ENCODE peak calls at places on chromosomes 6 and 20, in six cellular contexts. One of them, this sample, is unnamed.
A peak's percentile ranks its signal among the peaks of the same experiment; 100 is the strongest.

GRCh38 chr20:60116128-60116909 is 158.1 kb downstream of the CDH26 start:
- DNase-seq in Panc1: no peak
- DNase-seq in CD4-positive, alpha-beta memory T cell: no peak
- DNase-seq in CD8-positive, alpha-beta memory T cell: no peak
- DNase-seq in neuronal stem cell: no peak
- DNase-seq in aorta: no peak
- DNase-seq in this sample: no peak

GRCh38 chr20:1171461-1172093 is 13.2 kb downstream of the TMEM74B start:
- DNase-seq in Panc1: no peak
- DNase-seq in CD4-positive, alpha-beta memory T cell: no peak
- DNase-seq in CD8-positive, alpha-beta memory T cell: no peak
- DNase-seq in neuronal stem cell: peak; percentile 64
- DNase-seq in aorta: no peak
- DNase-seq in this sample: no peak

GRCh38 chr20:54219751-54220426 is 12.0 kb downstream of the PFDN4 start:
- DNase-seq in Panc1: no peak
- DNase-seq in CD4-positive, alpha-beta memory T cell: no peak
- DNase-seq in CD8-positive, alpha-beta memory T cell: no peak
- DNase-seq in neuronal stem cell: no peak
- DNase-seq in aorta: no peak
- DNase-seq in this sample: no peak

GRCh38 chr6:14134211-14134910 is 16.8 kb downstream of the CD83 start:
- DNase-seq in Panc1: no peak
- DNase-seq in CD4-positive, alpha-beta memory T cell: no peak
- DNase-seq in CD8-positive, alpha-beta memory T cell: no peak
- DNase-seq in neuronal stem cell: no peak
- DNase-seq in aorta: no peak
- DNase-seq in this sample: no peak

GRCh38 chr20:62073323-62073722 is 7.6 kb upstream of the TAF4 start:
- DNase-seq in Panc1: no peak
- DNase-seq in CD4-positive, alpha-beta memory T cell: no peak
- DNase-seq in CD8-positive, alpha-beta memory T cell: no peak
- DNase-seq in neuronal stem cell: no peak
- DNase-seq in aorta: no peak
- DNase-seq in this sample: no peak

GRCh38 chr20:49510562-49511117 is 28.2 kb upstream of the KCNB1 start:
- DNase-seq in Panc1: no peak
- DNase-seq in CD4-positive, alpha-beta memory T cell: no peak
- DNase-seq in CD8-positive, alpha-beta memory T cell: no peak
- DNase-seq in neuronal stem cell: no peak
- DNase-seq in aorta: peak; percentile 90
- DNase-seq in this sample: no peak

GRCh38 chr6:106103728-106104109 is 17.6 kb downstream of the PRDM1 start:
- DNase-seq in Panc1: no peak
- DNase-seq in CD4-positive, alpha-beta memory T cell: peak; percentile 50
- DNase-seq in CD8-positive, alpha-beta memory T cell: peak; percentile 58
- DNase-seq in neuronal stem cell: no peak
- DNase-seq in aorta: no peak
- DNase-seq in this sample: no peak

GRCh38 chr6:29016559-29017427 is 11.7 kb upstream of the ZNF311 start:
- DNase-seq in Panc1: peak; percentile 76
- DNase-seq in CD4-positive, alpha-beta memory T cell: peak; percentile 81
- DNase-seq in CD8-positive, alpha-beta memory T cell: peak; percentile 72
- DNase-seq in neuronal stem cell: peak; percentile 89
- DNase-seq in aorta: peak; percentile 89
- DNase-seq in this sample: peak; percentile 81

GRCh38 chr6:36671687-36672375 is 6.7 kb upstream of the CDKN1A start:
- DNase-seq in Panc1: no peak
- DNase-seq in CD4-positive, alpha-beta memory T cell: no peak
- DNase-seq in CD8-positive, alpha-beta memory T cell: no peak
- DNase-seq in neuronal stem cell: no peak
- DNase-seq in aorta: no peak
- DNase-seq in this sample: no peak

GRCh38 chr20:14792915-14793314 is 455.5 kb upstream of the FLRT3 start:
- DNase-seq in Panc1: no peak
- DNase-seq in CD4-positive, alpha-beta memory T cell: no peak
- DNase-seq in CD8-positive, alpha-beta memory T cell: no peak
- DNase-seq in neuronal stem cell: no peak
- DNase-seq in aorta: no peak
- DNase-seq in this sample: no peak

GRCh38 chr6:161696828-161697227 is 423.0 kb upstream of the AGPAT4 start:
- DNase-seq in Panc1: no peak
- DNase-seq in CD4-positive, alpha-beta memory T cell: no peak
- DNase-seq in CD8-positive, alpha-beta memory T cell: no peak
- DNase-seq in neuronal stem cell: no peak
- DNase-seq in aorta: no peak
- DNase-seq in this sample: no peak

GRCh38 chr6:43669922-43670622 is 17.5 kb downstream of the MRPS18A start:
- DNase-seq in Panc1: no peak
- DNase-seq in CD4-positive, alpha-beta memory T cell: no peak
- DNase-seq in CD8-positive, alpha-beta memory T cell: no peak
- DNase-seq in neuronal stem cell: peak; percentile 43
- DNase-seq in aorta: peak; percentile 23
- DNase-seq in this sample: no peak

GRCh38 chr6:165059032-165059431 is 250.4 kb downstream of the C6orf118 start:
- DNase-seq in Panc1: no peak
- DNase-seq in CD4-positive, alpha-beta memory T cell: no peak
- DNase-seq in CD8-positive, alpha-beta memory T cell: no peak
- DNase-seq in neuronal stem cell: no peak
- DNase-seq in aorta: no peak
- DNase-seq in this sample: no peak

GRCh38 chr6:138588805-138589434 is 89.6 kb upstream of the NHSL1 start:
- DNase-seq in Panc1: peak; percentile 74
- DNase-seq in CD4-positive, alpha-beta memory T cell: peak; percentile 60
- DNase-seq in CD8-positive, alpha-beta memory T cell: peak; percentile 43
- DNase-seq in neuronal stem cell: peak; percentile 71
- DNase-seq in aorta: no peak
- DNase-seq in this sample: no peak

GRCh38 chr6:79170915-79171314 is 63.6 kb downstream of the HMGN3 start:
- DNase-seq in Panc1: no peak
- DNase-seq in CD4-positive, alpha-beta memory T cell: no peak
- DNase-seq in CD8-positive, alpha-beta memory T cell: no peak
- DNase-seq in neuronal stem cell: no peak
- DNase-seq in aorta: no peak
- DNase-seq in this sample: no peak

GRCh38 chr6:134041093-134041492 is 11.3 kb downstream of the SLC2A12 start:
- DNase-seq in Panc1: no peak
- DNase-seq in CD4-positive, alpha-beta memory T cell: no peak
- DNase-seq in CD8-positive, alpha-beta memory T cell: no peak
- DNase-seq in neuronal stem cell: no peak
- DNase-seq in aorta: no peak
- DNase-seq in this sample: no peak

GRCh38 chr6:160454303-160454702 is 106.1 kb downstream of the SLC22A3 start:
- DNase-seq in Panc1: no peak
- DNase-seq in CD4-positive, alpha-beta memory T cell: no peak
- DNase-seq in CD8-positive, alpha-beta memory T cell: no peak
- DNase-seq in neuronal stem cell: no peak
- DNase-seq in aorta: no peak
- DNase-seq in this sample: no peak

GRCh38 chr6:125273965-125274364 is 27.8 kb downstream of the HDDC2 start:
- DNase-seq in Panc1: no peak
- DNase-seq in CD4-positive, alpha-beta memory T cell: no peak
- DNase-seq in CD8-positive, alpha-beta memory T cell: no peak
- DNase-seq in neuronal stem cell: no peak
- DNase-seq in aorta: no peak
- DNase-seq in this sample: no peak

GRCh38 chr6:71171478-71172070 is 117.0 kb upstream of the OGFRL1 start:
- DNase-seq in Panc1: no peak
- DNase-seq in CD4-positive, alpha-beta memory T cell: no peak
- DNase-seq in CD8-positive, alpha-beta memory T cell: no peak
- DNase-seq in neuronal stem cell: no peak
- DNase-seq in aorta: no peak
- DNase-seq in this sample: no peak

GRCh38 chr6:170111816-170112582 is 178.9 kb downstream of the DLL1 start:
- DNase-seq in Panc1: no peak
- DNase-seq in CD4-positive, alpha-beta memory T cell: no peak
- DNase-seq in CD8-positive, alpha-beta memory T cell: no peak
- DNase-seq in neuronal stem cell: no peak
- DNase-seq in aorta: peak; percentile 48
- DNase-seq in this sample: peak; percentile 20

GRCh38 chr6:167682125-167682524 is 144.6 kb upstream of the AFDN start:
- DNase-seq in Panc1: no peak
- DNase-seq in CD4-positive, alpha-beta memory T cell: no peak
- DNase-seq in CD8-positive, alpha-beta memory T cell: no peak
- DNase-seq in neuronal stem cell: no peak
- DNase-seq in aorta: peak; percentile 50
- DNase-seq in this sample: no peak

GRCh38 chr6:71190809-71191208 is 97.8 kb upstream of the OGFRL1 start:
- DNase-seq in Panc1: no peak
- DNase-seq in CD4-positive, alpha-beta memory T cell: peak; percentile 18
- DNase-seq in CD8-positive, alpha-beta memory T cell: peak; percentile 4
- DNase-seq in neuronal stem cell: no peak
- DNase-seq in aorta: no peak
- DNase-seq in this sample: no peak

GRCh38 chr6:10112871-10113584 is 301.8 kb downstream of the TFAP2A start:
- DNase-seq in Panc1: no peak
- DNase-seq in CD4-positive, alpha-beta memory T cell: no peak
- DNase-seq in CD8-positive, alpha-beta memory T cell: no peak
- DNase-seq in neuronal stem cell: peak; percentile 8
- DNase-seq in aorta: no peak
- DNase-seq in this sample: no peak

GRCh38 chr6:130018830-130019795 is 732 bp downstream of the L3MBTL3 start:
- DNase-seq in Panc1: no peak
- DNase-seq in CD4-positive, alpha-beta memory T cell: peak; percentile 47
- DNase-seq in CD8-positive, alpha-beta memory T cell: peak; percentile 55
- DNase-seq in neuronal stem cell: peak; percentile 33
- DNase-seq in aorta: peak; percentile 78
- DNase-seq in this sample: peak; percentile 55

GRCh38 chr6:140572129-140572528 is 1197.7 kb upstream of the CITED2 start:
- DNase-seq in Panc1: peak; percentile 38
- DNase-seq in CD4-positive, alpha-beta memory T cell: no peak
- DNase-seq in CD8-positive, alpha-beta memory T cell: no peak
- DNase-seq in neuronal stem cell: no peak
- DNase-seq in aorta: no peak
- DNase-seq in this sample: no peak

GRCh38 chr6:86152546-86152945 is 509.9 kb upstream of the SYNCRIP start:
- DNase-seq in Panc1: no peak
- DNase-seq in CD4-positive, alpha-beta memory T cell: no peak
- DNase-seq in CD8-positive, alpha-beta memory T cell: no peak
- DNase-seq in neuronal stem cell: no peak
- DNase-seq in aorta: no peak
- DNase-seq in this sample: no peak

GRCh38 chr6:118650500-118651281 is 700 bp downstream of the CEP85L start:
- DNase-seq in Panc1: no peak
- DNase-seq in CD4-positive, alpha-beta memory T cell: peak; percentile 55
- DNase-seq in CD8-positive, alpha-beta memory T cell: peak; percentile 50
- DNase-seq in neuronal stem cell: peak; percentile 48
- DNase-seq in aorta: peak; percentile 83
- DNase-seq in this sample: peak; percentile 57

GRCh38 chr6:89239338-89239737 is 22.2 kb upstream of the GABRR1 start:
- DNase-seq in Panc1: no peak
- DNase-seq in CD4-positive, alpha-beta memory T cell: peak; percentile 30
- DNase-seq in CD8-positive, alpha-beta memory T cell: peak; percentile 44
- DNase-seq in neuronal stem cell: no peak
- DNase-seq in aorta: no peak
- DNase-seq in this sample: no peak

GRCh38 chr6:56914791-56915658 is 39.9 kb upstream of the BEND6 start:
- DNase-seq in Panc1: no peak
- DNase-seq in CD4-positive, alpha-beta memory T cell: no peak
- DNase-seq in CD8-positive, alpha-beta memory T cell: no peak
- DNase-seq in neuronal stem cell: no peak
- DNase-seq in aorta: no peak
- DNase-seq in this sample: no peak

GRCh38 chr20:1876975-1877603 is 18.1 kb upstream of the SIRPA start:
- DNase-seq in Panc1: no peak
- DNase-seq in CD4-positive, alpha-beta memory T cell: no peak
- DNase-seq in CD8-positive, alpha-beta memory T cell: no peak
- DNase-seq in neuronal stem cell: peak; percentile 44
- DNase-seq in aorta: no peak
- DNase-seq in this sample: no peak

GRCh38 chr6:146883640-146884531 is 285.1 kb downstream of the ADGB start:
- DNase-seq in Panc1: no peak
- DNase-seq in CD4-positive, alpha-beta memory T cell: no peak
- DNase-seq in CD8-positive, alpha-beta memory T cell: no peak
- DNase-seq in neuronal stem cell: no peak
- DNase-seq in aorta: no peak
- DNase-seq in this sample: no peak

GRCh38 chr20:47267621-47268020 is 88.9 kb downstream of the ZMYND8 start:
- DNase-seq in Panc1: no peak
- DNase-seq in CD4-positive, alpha-beta memory T cell: no peak
- DNase-seq in CD8-positive, alpha-beta memory T cell: no peak
- DNase-seq in neuronal stem cell: no peak
- DNase-seq in aorta: no peak
- DNase-seq in this sample: no peak
- H3K4me1 ChIP-seq in Panc1: peaks cover 10% of the 10 kb centered on the region
- H3K4me1 ChIP-seq in CD4-positive, alpha-beta memory T cell: no peaks in the 10 kb centered on the region
- H3K4me1 ChIP-seq in CD8-positive, alpha-beta memory T cell: no peaks in the 10 kb centered on the region
- H3K4me1 ChIP-seq in neuronal stem cell: no peaks in the 10 kb centered on the region
- H3K4me1 ChIP-seq in aorta: peaks cover 2% of the 10 kb centered on the region
- H3K4me1 ChIP-seq in this sample: peaks cover 10% of the 10 kb centered on the region

GRCh38 chr6:32181890-32182529 is 2.0 kb downstream of the AGER start:
- DNase-seq in Panc1: no peak
- DNase-seq in CD4-positive, alpha-beta memory T cell: no peak
- DNase-seq in CD8-positive, alpha-beta memory T cell: no peak
- DNase-seq in neuronal stem cell: no peak
- DNase-seq in aorta: peak; percentile 53
- DNase-seq in this sample: no peak
- H3K36me3 ChIP-seq in Panc1: no peaks in the 10 kb centered on the region
- H3K36me3 ChIP-seq in CD4-positive, alpha-beta memory T cell: peaks cover 51% of the 10 kb centered on the region
- H3K36me3 ChIP-seq in CD8-positive, alpha-beta memory T cell: peaks cover 20% of the 10 kb centered on the region
- H3K36me3 ChIP-seq in neuronal stem cell: peaks cover 30% of the 10 kb centered on the region
- H3K36me3 ChIP-seq in aorta: no peaks in the 10 kb centered on the region
- H3K36me3 ChIP-seq in this sample: peaks cover 45% of the 10 kb centered on the region

GRCh38 chr6:75418233-75418632 is 75.4 kb downstream of the FILIP1 start:
- DNase-seq in Panc1: no peak
- DNase-seq in CD4-positive, alpha-beta memory T cell: no peak
- DNase-seq in CD8-positive, alpha-beta memory T cell: no peak
- DNase-seq in neuronal stem cell: no peak
- DNase-seq in aorta: no peak
- DNase-seq in this sample: no peak

GRCh38 chr6:75419408-75419807 is 74.2 kb downstream of the FILIP1 start:
- DNase-seq in Panc1: no peak
- DNase-seq in CD4-positive, alpha-beta memory T cell: no peak
- DNase-seq in CD8-positive, alpha-beta memory T cell: no peak
- DNase-seq in neuronal stem cell: no peak
- DNase-seq in aorta: no peak
- DNase-seq in this sample: no peak

GRCh38 chr6:75414445-75415021 is 79.1 kb downstream of the FILIP1 start:
- DNase-seq in Panc1: no peak
- DNase-seq in CD4-positive, alpha-beta memory T cell: no peak
- DNase-seq in CD8-positive, alpha-beta memory T cell: no peak
- DNase-seq in neuronal stem cell: no peak
- DNase-seq in aorta: no peak
- DNase-seq in this sample: no peak

GRCh38 chr6:75415804-75416203 is 77.8 kb downstream of the FILIP1 start:
- DNase-seq in Panc1: no peak
- DNase-seq in CD4-positive, alpha-beta memory T cell: no peak
- DNase-seq in CD8-positive, alpha-beta memory T cell: no peak
- DNase-seq in neuronal stem cell: no peak
- DNase-seq in aorta: no peak
- DNase-seq in this sample: no peak

GRCh38 chr6:75416443-75416842 is 77.2 kb downstream of the FILIP1 start:
- DNase-seq in Panc1: no peak
- DNase-seq in CD4-positive, alpha-beta memory T cell: no peak
- DNase-seq in CD8-positive, alpha-beta memory T cell: no peak
- DNase-seq in neuronal stem cell: no peak
- DNase-seq in aorta: no peak
- DNase-seq in this sample: no peak
- H3K4me1 ChIP-seq in Panc1: peaks cover 9% of the 10 kb centered on the region
- H3K4me1 ChIP-seq in CD4-positive, alpha-beta memory T cell: no peaks in the 10 kb centered on the region
- H3K4me1 ChIP-seq in CD8-positive, alpha-beta memory T cell: no peaks in the 10 kb centered on the region
- H3K4me1 ChIP-seq in neuronal stem cell: no peaks in the 10 kb centered on the region
- H3K4me1 ChIP-seq in aorta: peaks cover 7% of the 10 kb centered on the region
- H3K4me1 ChIP-seq in this sample: peaks cover 8% of the 10 kb centered on the region

GRCh38 chr6:144449218-144449617 is 164.1 kb downstream of the UTRN start:
- DNase-seq in Panc1: no peak
- DNase-seq in CD4-positive, alpha-beta memory T cell: no peak
- DNase-seq in CD8-positive, alpha-beta memory T cell: no peak
- DNase-seq in neuronal stem cell: no peak
- DNase-seq in aorta: no peak
- DNase-seq in this sample: no peak
- H3K36me3 ChIP-seq in Panc1: peaks cover 6% of the 10 kb centered on the region
- H3K36me3 ChIP-seq in CD4-positive, alpha-beta memory T cell: peaks cover 38% of the 10 kb centered on the region
- H3K36me3 ChIP-seq in CD8-positive, alpha-beta memory T cell: peaks cover 5% of the 10 kb centered on the region
- H3K36me3 ChIP-seq in neuronal stem cell: peaks cover 6% of the 10 kb centered on the region
- H3K36me3 ChIP-seq in aorta: no peaks in the 10 kb centered on the region
- H3K36me3 ChIP-seq in this sample: peaks cover 98% of the 10 kb centered on the region